ENCODE peak calls at places on chromosomes 13 and 19, in four cellular contexts. One of them, this sample, is unnamed.
A peak's percentile ranks its signal among the peaks of the same experiment; 100 is the strongest.

GRCh38 chr19:3387645-3388589 is 21.5 kb downstream of the NFIC start:
- DNase-seq in HFF-Myc: peak; percentile 49
- DNase-seq in endothelial cell of umbilical vein: peak; percentile 68
- DNase-seq in stimulated activated CD4-positive, alpha-beta T cell treated with anti-CD3 and anti-CD28 coated beads, Interleukin-1b, Interleukin-23, amount 100 ng/mL, for 24 hours: no peak
- DNase-seq in this sample: peak; percentile 61

GRCh38 chr19:30078381-30078910 is 136.4 kb downstream of the URI1 start:
- DNase-seq in HFF-Myc: no peak
- DNase-seq in endothelial cell of umbilical vein: no peak
- DNase-seq in stimulated activated CD4-positive, alpha-beta T cell treated with anti-CD3 and anti-CD28 coated beads, Interleukin-1b, Interleukin-23, amount 100 ng/mL, for 24 hours: no peak
- DNase-seq in this sample: no peak

GRCh38 chr13:99658266-99658991 is 157.2 kb downstream of the TM9SF2 start:
- DNase-seq in HFF-Myc: no peak
- DNase-seq in endothelial cell of umbilical vein: peak; percentile 36
- DNase-seq in stimulated activated CD4-positive, alpha-beta T cell treated with anti-CD3 and anti-CD28 coated beads, Interleukin-1b, Interleukin-23, amount 100 ng/mL, for 24 hours: no peak
- DNase-seq in this sample: peak; percentile 29

GRCh38 chr19:18939922-18940775 is 868 bp downstream of the HOMER3 start:
- DNase-seq in HFF-Myc: no peak
- DNase-seq in endothelial cell of umbilical vein: peak; percentile 35
- DNase-seq in stimulated activated CD4-positive, alpha-beta T cell treated with anti-CD3 and anti-CD28 coated beads, Interleukin-1b, Interleukin-23, amount 100 ng/mL, for 24 hours: no peak
- DNase-seq in this sample: no peak

GRCh38 chr19:11598746-11599145 is 1.5 kb downstream of the ZNF627 start:
- DNase-seq in HFF-Myc: no peak
- DNase-seq in endothelial cell of umbilical vein: no peak
- DNase-seq in stimulated activated CD4-positive, alpha-beta T cell treated with anti-CD3 and anti-CD28 coated beads, Interleukin-1b, Interleukin-23, amount 100 ng/mL, for 24 hours: no peak
- DNase-seq in this sample: no peak

GRCh38 chr19:7919681-7920519 is at the start of gene SNAPC2:
- DNase-seq in HFF-Myc: peak; percentile 72
- DNase-seq in endothelial cell of umbilical vein: peak; percentile 94
- DNase-seq in stimulated activated CD4-positive, alpha-beta T cell treated with anti-CD3 and anti-CD28 coated beads, Interleukin-1b, Interleukin-23, amount 100 ng/mL, for 24 hours: peak; percentile 87
- DNase-seq in this sample: peak; percentile 87

GRCh38 chr19:3188627-3189596 is 3.2 kb downstream of the NCLN start:
- DNase-seq in HFF-Myc: no peak
- DNase-seq in endothelial cell of umbilical vein: no peak
- DNase-seq in stimulated activated CD4-positive, alpha-beta T cell treated with anti-CD3 and anti-CD28 coated beads, Interleukin-1b, Interleukin-23, amount 100 ng/mL, for 24 hours: no peak
- DNase-seq in this sample: no peak

GRCh38 chr19:36215276-36216171 is 618 bp downstream of the ZNF146 start:
- DNase-seq in HFF-Myc: no peak
- DNase-seq in endothelial cell of umbilical vein: peak; percentile 58
- DNase-seq in stimulated activated CD4-positive, alpha-beta T cell treated with anti-CD3 and anti-CD28 coated beads, Interleukin-1b, Interleukin-23, amount 100 ng/mL, for 24 hours: no peak
- DNase-seq in this sample: peak; percentile 14

GRCh38 chr19:1819211-1819975 is 7.3 kb upstream of the ATP8B3 start:
- DNase-seq in HFF-Myc: no peak
- DNase-seq in endothelial cell of umbilical vein: no peak
- DNase-seq in stimulated activated CD4-positive, alpha-beta T cell treated with anti-CD3 and anti-CD28 coated beads, Interleukin-1b, Interleukin-23, amount 100 ng/mL, for 24 hours: no peak
- DNase-seq in this sample: no peak

GRCh38 chr13:49627831-49628652 is at the start of gene ARL11:
- DNase-seq in HFF-Myc: no peak
- DNase-seq in endothelial cell of umbilical vein: no peak
- DNase-seq in stimulated activated CD4-positive, alpha-beta T cell treated with anti-CD3 and anti-CD28 coated beads, Interleukin-1b, Interleukin-23, amount 100 ng/mL, for 24 hours: no peak
- DNase-seq in this sample: no peak

GRCh38 chr19:33665776-33666175 is 44.0 kb downstream of the CHST8 start:
- DNase-seq in HFF-Myc: no peak
- DNase-seq in endothelial cell of umbilical vein: no peak
- DNase-seq in stimulated activated CD4-positive, alpha-beta T cell treated with anti-CD3 and anti-CD28 coated beads, Interleukin-1b, Interleukin-23, amount 100 ng/mL, for 24 hours: no peak
- DNase-seq in this sample: no peak

GRCh38 chr13:29566864-29567263 is 28.6 kb downstream of the SLC7A1 start:
- DNase-seq in HFF-Myc: no peak
- DNase-seq in endothelial cell of umbilical vein: no peak
- DNase-seq in stimulated activated CD4-positive, alpha-beta T cell treated with anti-CD3 and anti-CD28 coated beads, Interleukin-1b, Interleukin-23, amount 100 ng/mL, for 24 hours: no peak
- DNase-seq in this sample: no peak

GRCh38 chr19:4371209-4371897 is 28.0 kb downstream of the MPND start:
- DNase-seq in HFF-Myc: no peak
- DNase-seq in endothelial cell of umbilical vein: no peak
- DNase-seq in stimulated activated CD4-positive, alpha-beta T cell treated with anti-CD3 and anti-CD28 coated beads, Interleukin-1b, Interleukin-23, amount 100 ng/mL, for 24 hours: no peak
- DNase-seq in this sample: no peak

GRCh38 chr19:280541-281007 is 10.6 kb downstream of the PLPP2 start:
- DNase-seq in HFF-Myc: no peak
- DNase-seq in endothelial cell of umbilical vein: no peak
- DNase-seq in stimulated activated CD4-positive, alpha-beta T cell treated with anti-CD3 and anti-CD28 coated beads, Interleukin-1b, Interleukin-23, amount 100 ng/mL, for 24 hours: no peak
- DNase-seq in this sample: no peak

GRCh38 chr19:2259331-2259730 is 3.1 kb upstream of the JSRP1 start:
- DNase-seq in HFF-Myc: no peak
- DNase-seq in endothelial cell of umbilical vein: no peak
- DNase-seq in stimulated activated CD4-positive, alpha-beta T cell treated with anti-CD3 and anti-CD28 coated beads, Interleukin-1b, Interleukin-23, amount 100 ng/mL, for 24 hours: no peak
- DNase-seq in this sample: no peak

GRCh38 chr13:68439821-68440220 is 1209.7 kb upstream of the PCDH9 start:
- DNase-seq in HFF-Myc: no peak
- DNase-seq in endothelial cell of umbilical vein: peak; percentile 60
- DNase-seq in stimulated activated CD4-positive, alpha-beta T cell treated with anti-CD3 and anti-CD28 coated beads, Interleukin-1b, Interleukin-23, amount 100 ng/mL, for 24 hours: no peak
- DNase-seq in this sample: no peak

This sample was measured in AG09319.